ENCODE peak calls at places on chromosomes 2 and 18, in six cellular contexts. R, T, Y, P, D and W are unnamed samples.

GRCh38 chr2:167355796-167356195 is 467.5 kb downstream of the XIRP2 start:
- DNase-seq in R (no peak), T (no peak), Y (no peak), P (no peak), D (no peak), W (no peak)

GRCh38 chr18:45119888-45120287 is 439.2 kb downstream of the SETBP1 start:
- DNase-seq in R (no peak), T (no peak), Y (no peak), P (no peak), D (no peak), W (no peak)

GRCh38 chr2:8611246-8611645 is 70.6 kb upstream of the ID2 start:
- DNase-seq in R (no peak), T (no peak), Y (no peak), P (no peak), D (no peak), W (no peak)

GRCh38 chr2:239806276-239806675 is 218.9 kb downstream of the NDUFA10 start:
- DNase-seq in R (no peak), T (no peak), Y (no peak), P (no peak), D (no peak), W (no peak)

GRCh38 chr2:146978891-146979555 is 865.8 kb upstream of the ACVR2A start:
- DNase-seq in R (no peak), T (no peak), Y (no peak), P (no peak), D (no peak), W (no peak)

GRCh38 chr18:3792711-3793110 is 342.7 kb downstream of the TGIF1 start:
- DNase-seq in R (no peak), T (no peak), Y (no peak), P (no peak), D (no peak), W (no peak)

GRCh38 chr2:210199186-210199765 is 26.0 kb downstream of the ACADL start:
- DNase-seq in R (no peak), T (peak), Y (no peak), P (no peak), D (no peak), W (peak)

GRCh38 chr2:31235504-31235902 is 1.6 kb downstream of the EHD3 start:
- DNase-seq in R (peak), T (peak), Y (no peak), P (no peak), D (no peak), W (no peak)

GRCh38 chr2:45841752-45842407 is 190.4 kb downstream of the PRKCE start:
- DNase-seq in R (no peak), T (no peak), Y (no peak), P (no peak), D (no peak), W (no peak)

GRCh38 chr18:6022840-6023239 is 127.5 kb upstream of the TMEM200C start:
- DNase-seq in R (no peak), T (no peak), Y (no peak), P (no peak), D (no peak), W (no peak)

GRCh38 chr2:70371753-70372152 is 69.9 kb upstream of the FAM136A start:
- DNase-seq in R (no peak), T (no peak), Y (no peak), P (no peak), D (no peak), W (no peak)

GRCh38 chr2:101843048-101843447 is 145.5 kb downstream of the MAP4K4 start:
- DNase-seq in R (no peak), T (no peak), Y (no peak), P (no peak), D (no peak), W (no peak)

GRCh38 chr2:176699660-176700059 is 430.4 kb downstream of the MTX2 start:
- DNase-seq in R (no peak), T (no peak), Y (no peak), P (no peak), D (no peak), W (no peak)

GRCh38 chr2:176699098-176699497 is 429.9 kb downstream of the MTX2 start:
- DNase-seq in R (no peak), T (no peak), Y (no peak), P (no peak), D (no peak), W (no peak)

GRCh38 chr2:176704282-176704773 is 435.1 kb downstream of the MTX2 start:
- DNase-seq in R (no peak), T (no peak), Y (no peak), P (no peak), D (no peak), W (no peak)

GRCh38 chr2:176702169-176702568 is 432.9 kb downstream of the MTX2 start:
- DNase-seq in R (no peak), T (no peak), Y (no peak), P (no peak), D (no peak), W (no peak)
- TF ChIP-seq CTCF in R (no peak), T (no peak), Y (no peak), P (no peak), D (no peak), W (no peak)

GRCh38 chr2:237736783-237737182 is 61.8 kb upstream of the RBM44 start:
- DNase-seq in R (no peak), T (no peak), Y (no peak), P (no peak), D (no peak), W (no peak)
- TF ChIP-seq CTCF in R (no peak), T (no peak), Y (no peak), P (no peak), D (no peak), W (no peak)

GRCh38 chr2:142088058-142088568 is 42.7 kb downstream of the LRP1B start:
- DNase-seq in R (no peak), T (no peak), Y (no peak), P (no peak), D (no peak), W (no peak)

GRCh38 chr2:142082363-142082762 is 48.5 kb downstream of the LRP1B start:
- DNase-seq in R (no peak), T (no peak), Y (no peak), P (no peak), D (no peak), W (no peak)
- TF ChIP-seq CTCF in R (no peak), T (no peak), Y (no peak), P (no peak), D (no peak), W (no peak)

GRCh38 chr2:184611221-184612085 is 13.1 kb downstream of the ZNF804A start:
- DNase-seq in R (no peak), T (peak), Y (no peak), P (no peak), D (no peak), W (no peak)
- TF ChIP-seq CTCF in R (peak), T (peak), Y (peak), P (peak), D (peak), W (no peak)

GRCh38 chr18:62458346-62458745 is 64.5 kb upstream of the ZCCHC2 start:
- DNase-seq in R (no peak), T (no peak), Y (no peak), P (no peak), D (no peak), W (no peak)
- TF ChIP-seq CTCF in R (no peak), T (no peak), Y (no peak), P (no peak), D (no peak), W (no peak)

DNA sequence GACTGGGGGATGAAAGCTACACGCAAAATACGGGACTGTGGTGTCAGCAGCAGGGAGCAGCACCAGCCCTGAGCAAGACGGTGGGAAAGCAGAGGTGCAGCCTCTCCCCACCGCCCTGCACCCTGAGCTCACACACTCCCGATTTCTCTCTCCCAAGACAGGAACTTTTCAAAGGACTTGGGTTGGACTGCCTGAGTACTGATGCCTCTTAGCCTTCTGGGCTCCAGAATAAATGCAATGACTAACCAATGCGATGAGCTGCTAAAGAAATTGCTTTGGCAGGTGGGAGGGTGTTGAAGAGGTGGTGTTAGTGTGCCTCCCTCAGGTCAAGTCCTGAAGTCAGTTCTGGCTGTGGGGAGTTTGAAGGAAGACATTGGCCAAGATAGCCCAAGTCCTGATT is 9.6 kb downstream of the TRIM54 start:
- DNase-seq in R (no peak), T (no peak), Y (no peak), P (peak), D (no peak), W (no peak)
- TF ChIP-seq CTCF in R (no peak), T (peak), Y (peak), P (no peak), D (no peak), W (no peak)

GRCh38 chr18:60411715-60412114 is 39.1 kb upstream of the MC4R start:
- DNase-seq in R (no peak), T (no peak), Y (no peak), P (peak), D (peak), W (no peak)
- TF ChIP-seq CTCF in R (no peak), T (no peak), Y (peak), P (peak), D (no peak), W (no peak)

DNA sequence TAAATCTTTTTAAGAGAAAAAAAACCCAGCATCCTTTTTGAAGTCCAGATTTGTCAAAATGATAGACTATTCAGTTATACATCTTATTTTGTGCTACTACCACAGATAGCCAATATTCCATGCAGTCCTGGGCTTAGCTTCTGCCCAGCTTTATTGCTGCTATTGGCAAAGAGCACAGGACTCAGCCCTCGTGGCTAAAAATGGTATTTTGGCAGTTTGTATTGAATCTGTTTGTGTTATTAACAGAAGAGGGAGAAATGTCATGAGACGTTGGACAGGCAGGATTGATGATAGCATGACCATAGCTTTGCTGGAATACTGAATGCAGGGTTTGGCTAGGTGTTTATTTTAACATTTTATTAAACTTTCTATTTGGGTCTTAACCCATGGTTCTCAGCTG is 19.4 kb downstream of the ELAC1 start:
- DNase-seq in R (no peak), T (no peak), Y (no peak), P (no peak), D (no peak), W (no peak)
- TF ChIP-seq CTCF in R (no peak), T (no peak), Y (no peak), P (no peak), D (no peak), W (no peak)